ENCODE peak calls at places on chromosomes 5 and 9, in four cellular contexts. P, N, W and Y are unnamed samples.

GRCh38 chr5:174922955-174923354 is 198.6 kb downstream of the MSX2 start:
- DNase-seq in P (no peak), N (no peak), W (no peak), Y (no peak)

GRCh38 chr5:135625486-135625885 is 46.7 kb upstream of the CXCL14 start:
- DNase-seq in P (no peak), N (no peak), W (no peak), Y (no peak)

GRCh38 chr9:17614929-17615328 is 36.1 kb downstream of the SH3GL2 start:
- DNase-seq in P (no peak), N (no peak), W (no peak), Y (no peak)

GRCh38 chr5:95086932-95087818 is 197.7 kb downstream of the MCTP1 start:
- DNase-seq in P (no peak), N (no peak), W (no peak), Y (no peak)

GRCh38 chr5:166382031-166382430 is 1909.4 kb upstream of the WWC1 start:
- DNase-seq in P (no peak), N (no peak), W (no peak), Y (no peak)

GRCh38 chr9:86034863-86035734 is 64.3 kb downstream of the GOLM1 start:
- DNase-seq in P (peak), N (peak), W (peak), Y (peak)

GRCh38 chr5:96629774-96630173 is 32.4 kb upstream of the CAST start:
- DNase-seq in P (no peak), N (peak), W (no peak), Y (no peak)

GRCh38 chr5:1111727-1112289 is at the start of gene SLC12A7:
- DNase-seq in P (peak), N (no peak), W (peak), Y (peak)

GRCh38 chr9:37036237-37037136 is 2.4 kb upstream of the PAX5 start:
- DNase-seq in P (peak), N (no peak), W (no peak), Y (peak)

GRCh38 chr9:123376218-123377071 is 20.4 kb downstream of the CRB2 start:
- DNase-seq in P (no peak), N (no peak), W (no peak), Y (no peak)

GRCh38 chr5:172793577-172794488 is 22.8 kb upstream of the DUSP1 start:
- DNase-seq in P (no peak), N (peak), W (no peak), Y (no peak)

GRCh38 chr5:84549054-84549453 is 164.4 kb upstream of the EDIL3 start:
- DNase-seq in P (no peak), N (no peak), W (no peak), Y (no peak)

GRCh38 chr9:89799221-89799620 is 194.4 kb downstream of the GADD45G start:
- DNase-seq in P (no peak), N (no peak), W (no peak), Y (no peak)

GRCh38 chr5:140710899-140711552 is 10.8 kb downstream of the ZMAT2 start:
- DNase-seq in P (peak), N (peak), W (peak), Y (peak)

GRCh38 chr5:7776442-7776841 is 74.5 kb downstream of the CFAP90 start:
- DNase-seq in P (no peak), N (no peak), W (no peak), Y (no peak)

GRCh38 chr9:2985343-2985742 is 141.4 kb upstream of the PUM3 start:
- DNase-seq in P (no peak), N (no peak), W (no peak), Y (no peak)

GRCh38 chr5:126234563-126235195 is 188.5 kb upstream of the GRAMD2B start:
- DNase-seq in P (peak), N (peak), W (no peak), Y (no peak)

DNA sequence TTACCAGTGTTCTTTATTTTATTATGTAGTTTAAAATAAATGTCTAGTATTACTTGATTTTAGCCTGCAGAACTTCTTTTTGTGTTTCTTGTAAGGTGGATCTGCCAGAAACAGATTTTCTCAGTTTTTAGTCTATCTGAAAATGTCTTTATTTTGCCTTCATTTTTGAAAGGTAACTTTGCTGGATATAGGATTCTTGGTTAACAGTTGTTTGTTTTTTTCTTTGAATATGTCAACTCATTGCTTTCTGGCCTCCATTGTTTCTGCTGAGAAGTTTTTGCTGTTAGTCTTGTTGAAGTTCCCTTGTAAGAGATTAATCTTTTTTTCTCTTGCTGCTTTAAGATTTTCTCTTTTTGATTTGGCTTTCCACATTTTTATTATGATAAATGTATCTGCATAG is 75.5 kb downstream of the MTREX start:
- DNase-seq in P (no peak), N (no peak), W (no peak), Y (no peak)
- TF ChIP-seq TAF1 in P (no peak), N (no peak), W (no peak), Y (no peak)

GRCh38 chr9:125826850-125827249 is 79.7 kb downstream of the PBX3 start:
- DNase-seq in P (no peak), N (no peak), W (no peak), Y (no peak)

GRCh38 chr9:125835655-125836054 is 88.5 kb downstream of the PBX3 start:
- DNase-seq in P (no peak), N (no peak), W (no peak), Y (no peak)

GRCh38 chr9:125825762-125826161 is 78.6 kb downstream of the PBX3 start:
- DNase-seq in P (no peak), N (no peak), W (no peak), Y (no peak)

GRCh38 chr9:125829743-125830142 is 82.6 kb downstream of the PBX3 start:
- DNase-seq in P (peak), N (no peak), W (no peak), Y (no peak)
- TF ChIP-seq POLR2AphosphoS5 in P (no peak), N (no peak), W (no peak), Y (no peak)

DNA sequence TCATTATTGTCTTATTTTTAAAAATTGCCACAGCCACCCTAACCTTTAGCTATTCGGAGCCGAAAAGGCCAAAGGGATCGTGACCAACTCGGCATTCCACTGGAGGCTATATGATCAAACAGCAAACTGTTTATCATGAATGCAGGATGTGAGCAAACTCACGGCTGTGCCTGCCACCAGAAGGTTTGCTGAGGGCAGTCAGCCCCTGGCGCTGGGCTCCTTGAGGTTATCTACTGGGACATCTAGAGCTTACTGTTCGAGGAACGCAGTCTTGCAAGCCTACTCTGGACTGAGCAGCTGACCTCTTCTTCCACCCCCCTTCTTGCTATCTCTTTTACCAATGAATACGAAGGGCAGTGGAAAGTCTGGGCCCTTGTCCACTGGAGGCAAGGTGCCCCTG is 231.5 kb upstream of the TARS1 start:
- DNase-seq in P (no peak), N (no peak), W (no peak), Y (no peak)
- TF ChIP-seq TAF1 in P (no peak), N (no peak), W (no peak), Y (no peak)

DNA sequence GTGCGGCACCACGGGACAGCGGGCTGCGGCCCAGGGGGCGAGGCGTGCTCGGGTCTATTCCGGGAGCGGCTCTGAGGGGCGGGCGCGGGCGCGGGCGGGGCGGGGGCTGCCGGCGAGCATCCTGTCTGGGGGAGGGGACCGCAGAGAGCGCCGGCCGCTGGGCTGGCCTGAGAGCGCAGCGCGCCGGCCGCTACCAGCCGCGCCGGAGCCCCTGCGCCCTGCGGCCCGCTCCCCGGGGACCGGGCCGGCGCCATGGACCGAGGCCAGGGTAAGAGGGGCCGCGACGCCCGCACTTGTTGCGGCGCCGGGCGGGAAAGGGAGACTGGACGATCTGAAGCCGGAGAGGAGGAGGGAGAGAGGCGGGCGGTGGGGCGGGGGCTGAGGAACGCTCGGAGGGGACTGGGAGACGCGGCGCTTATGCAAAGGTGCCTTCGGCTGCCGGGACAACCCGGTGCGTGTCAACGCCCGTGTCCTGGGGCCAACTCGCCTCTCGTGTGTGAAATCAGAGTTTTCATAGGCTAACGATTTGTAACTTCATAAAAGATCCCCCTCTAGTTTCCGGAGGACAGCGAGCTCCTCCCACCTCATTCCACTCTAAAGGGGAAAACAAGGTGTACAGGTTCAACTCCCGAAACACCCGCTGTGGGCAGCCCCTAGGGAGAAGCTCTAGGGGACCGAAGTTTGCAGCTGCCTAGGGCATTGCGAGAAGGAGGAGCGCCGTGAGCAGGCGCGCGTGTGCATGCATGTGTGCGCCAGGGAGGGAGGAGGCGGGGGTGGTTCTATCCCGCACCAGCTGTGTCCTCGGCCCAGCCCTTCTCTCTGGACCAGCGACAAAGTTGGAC is at the start of gene AFAP1L1:
- DNase-seq in P (peak), N (peak), W (no peak), Y (no peak)
- TF ChIP-seq POLR2AphosphoS5 in P (no peak), N (no peak), W (no peak), Y (no peak)

DNA sequence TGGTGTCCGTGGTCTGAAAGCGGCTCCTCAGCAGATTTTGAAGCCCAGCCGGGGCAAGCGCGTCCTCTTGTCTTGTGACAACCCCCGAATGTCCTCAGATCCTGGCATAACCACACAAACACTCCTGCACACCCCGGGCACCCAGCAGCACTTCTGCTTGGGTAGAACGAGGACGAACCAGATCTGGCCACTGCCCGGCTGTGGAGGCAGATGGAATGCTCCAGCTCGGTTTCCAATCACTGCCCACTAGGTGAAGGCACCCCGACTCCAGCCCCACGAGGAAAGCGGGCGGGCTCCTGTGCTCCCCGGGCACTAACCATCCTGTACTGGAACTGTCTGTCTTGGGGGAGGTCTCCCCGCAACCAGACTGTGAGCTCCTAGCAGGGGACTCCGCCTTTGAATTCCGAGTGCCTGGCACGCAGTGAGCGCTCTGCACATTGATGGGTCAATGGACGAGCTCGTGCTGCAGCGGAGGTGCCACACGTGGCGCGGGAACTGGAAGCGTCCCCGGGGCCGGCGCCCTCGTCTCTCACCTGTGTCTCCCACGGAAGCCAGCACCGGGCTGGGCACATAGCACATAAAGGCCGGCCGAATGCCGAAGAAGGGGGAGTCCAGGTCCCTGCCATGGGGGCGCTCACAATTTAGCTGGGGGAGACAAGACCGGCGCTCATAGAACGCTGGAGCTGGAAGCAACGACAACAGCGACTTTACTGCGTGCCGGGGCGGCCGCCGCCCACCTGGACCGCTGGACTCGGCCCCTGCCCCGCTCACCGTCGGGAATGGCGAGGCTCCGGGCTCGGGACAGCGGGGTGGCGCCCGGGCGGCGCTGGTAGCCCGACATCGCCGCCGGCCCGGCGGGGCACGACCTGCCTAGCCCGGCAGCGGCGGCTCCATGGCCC is 608 bp downstream of the ENTR1 start:
- DNase-seq in P (peak), N (peak), W (peak), Y (peak)
- TF ChIP-seq TAF1 in P (no peak), N (no peak), W (no peak), Y (no peak)

GRCh38 chr5:39835371-39835770 is 410.6 kb upstream of the DAB2 start:
- DNase-seq in P (no peak), N (no peak), W (no peak), Y (no peak)

GRCh38 chr5:39826051-39826450 is 401.3 kb upstream of the DAB2 start:
- DNase-seq in P (no peak), N (no peak), W (no peak), Y (no peak)

DNA sequence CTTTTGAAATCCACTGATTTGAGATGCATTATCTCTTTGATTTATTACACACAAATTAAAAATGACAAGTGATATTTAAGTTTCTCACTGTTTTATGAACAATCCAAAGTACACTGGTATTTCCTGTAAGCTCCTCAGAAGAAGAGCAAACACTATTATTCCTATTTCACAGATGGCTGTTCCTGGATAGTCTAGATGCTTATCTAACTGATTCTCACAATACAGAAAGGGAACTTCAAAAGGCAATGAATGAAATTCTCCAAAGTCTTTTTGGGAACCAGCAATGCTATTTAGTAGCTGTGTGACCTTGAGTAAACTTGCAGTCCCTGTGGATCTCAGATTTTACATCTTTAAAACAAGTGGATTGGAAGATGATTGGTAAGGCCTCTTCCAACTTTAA is 404.7 kb upstream of the DAB2 start:
- DNase-seq in P (no peak), N (no peak), W (no peak), Y (no peak)
- TF ChIP-seq POLR2AphosphoS5 in P (no peak), N (no peak), W (no peak), Y (no peak)